ENCODE peak calls at places on chromosome 6, in seven cellular contexts. X is OCI-LY7, P is MM.1S, I is HCT116, S is GM23248, H is hepatocyte, O is SK-N-SH. R is an unnamed sample.

GRCh38 chr6:144346719-144347446 is 61.7 kb downstream of the UTRN start:
- DNase-seq in O (no peak), I (peak), X (no peak), S (peak), H (no peak), P (no peak), R (peak)

GRCh38 chr6:140790109-140790508 is 1342.6 kb upstream of the GJE1 start:
- DNase-seq in X (no peak), H (no peak), S (no peak), I (no peak), O (no peak), P (no peak), R (no peak)

GRCh38 chr6:38797391-38797790 is 82.3 kb downstream of the DNAH8 start:
- DNase-seq in O (no peak), I (no peak), P (no peak), X (no peak), H (peak), S (no peak), R (peak)

GRCh38 chr6:84635081-84635745 is 129.2 kb downstream of the TBX18 start:
- DNase-seq in I (no peak), H (peak), S (peak), P (no peak), O (no peak), X (no peak), R (no peak)

GRCh38 chr6:117761610-117762009 is 86.3 kb downstream of the NUS1 start:
- DNase-seq in P (no peak), I (no peak), O (no peak), X (no peak), S (no peak), H (no peak), R (no peak)

GRCh38 chr6:17045581-17046322 is 56.1 kb upstream of the STMND1 start:
- DNase-seq in S (peak), P (no peak), H (no peak), I (no peak), X (no peak), O (no peak), R (peak)

GRCh38 chr6:35602133-35602946 is 86.4 kb downstream of the FKBP5 start:
- DNase-seq in S (peak), H (peak), X (no peak), P (no peak), I (no peak), O (peak), R (peak)

GRCh38 chr6:150881911-150882481 is 16.5 kb downstream of the MTHFD1L start:
- DNase-seq in X (no peak), S (peak), H (peak), I (no peak), P (no peak), O (peak), R (peak)

GRCh38 chr6:30348957-30349356 is 4.0 kb downstream of the RPP21 start:
- DNase-seq in O (no peak), I (no peak), P (no peak), H (no peak), S (no peak), X (no peak), R (no peak)

GRCh38 chr6:162149786-162150185 is 577.8 kb downstream of the PRKN start:
- DNase-seq in S (no peak), H (no peak), I (no peak), P (no peak), O (no peak), X (no peak), R (no peak)

GRCh38 chr6:147738516-147739187 is 230.2 kb downstream of the SAMD5 start:
- DNase-seq in O (no peak), P (peak), I (no peak), H (peak), X (no peak), S (no peak), R (no peak)

GRCh38 chr6:31979238-31979898 is 2.5 kb upstream of the C4A start:
- DNase-seq in O (no peak), X (no peak), H (no peak), S (no peak), I (no peak), P (peak), R (no peak)

GRCh38 chr6:117547688-117548621 is 54.4 kb downstream of the GOPC start:
- DNase-seq in O (peak), S (no peak), X (no peak), I (no peak), H (no peak), P (no peak), R (no peak)

GRCh38 chr6:100554228-100554627 is 89.5 kb upstream of the SIM1 start:
- DNase-seq in X (no peak), H (peak), O (no peak), I (no peak), P (no peak), S (no peak), R (no peak)

GRCh38 chr6:45988635-45989034 is 27.0 kb downstream of the CLIC5 start:
- DNase-seq in I (no peak), O (no peak), X (no peak), S (no peak), P (no peak), H (no peak), R (no peak)

GRCh38 chr6:135521431-135521830 is 23.9 kb upstream of the AHI1 start:
- DNase-seq in S (peak), X (no peak), I (no peak), H (no peak), O (no peak), P (no peak), R (no peak)
- TF ChIP-seq EZH2phosphoT487 in S (no peak), X (no peak), I (no peak), H (no peak), O (no peak), P (no peak), R (no peak)

GRCh38 chr6:52572536-52572935 is 4.3 kb downstream of the TRAM2 start:
- DNase-seq in O (no peak), X (no peak), P (no peak), I (no peak), H (no peak), S (no peak), R (no peak)

GRCh38 chr6:52571099-52571755 is 5.6 kb downstream of the TRAM2 start:
- DNase-seq in X (no peak), P (no peak), H (peak), O (peak), S (peak), I (no peak), R (no peak)

GRCh38 chr6:52573295-52573694 is 3.6 kb downstream of the TRAM2 start:
- DNase-seq in P (no peak), X (no peak), H (no peak), O (no peak), S (peak), I (no peak), R (peak)

GRCh38 chr6:52568320-52568719 is 8.5 kb downstream of the TRAM2 start:
- DNase-seq in H (no peak), O (no peak), I (no peak), P (no peak), S (no peak), X (no peak), R (no peak)

GRCh38 chr6:52570291-52570700 is 6.6 kb downstream of the TRAM2 start:
- DNase-seq in S (peak), H (peak), I (no peak), X (no peak), P (no peak), O (no peak), R (no peak)
- H3K4me2 ChIP-seq in S (peak), H (peak), I (no peak), X (peak), P (peak), O (no peak), R (no peak)

GRCh38 chr6:52975580-52975979 is 19.5 kb downstream of the GSTA4 start:
- DNase-seq in I (no peak), H (no peak), O (no peak), P (no peak), X (no peak), S (peak), R (no peak)
- TF ChIP-seq EZH2phosphoT487 in I (no peak), H (no peak), O (no peak), P (no peak), X (no peak), S (no peak), R (no peak)

GRCh38 chr6:3261921-3262320 is 3.2 kb downstream of the PSMG4 start:
- DNase-seq in X (no peak), S (no peak), P (no peak), O (no peak), I (no peak), H (no peak), R (no peak)
- H3K4me2 ChIP-seq in X (no peak), S (no peak), P (no peak), O (no peak), I (no peak), H (no peak), R (no peak)

R was measured in PC-3.